ENCODE peak calls at places on chromosomes 11 and 22, in six cellular contexts. M, N, F, B, L and G are unnamed samples.

GRCh38 chr22:46579751-46580449 is 40.3 kb upstream of the GRAMD4 start:
- DNase-seq in M (no peak), N (no peak), F (no peak), B (no peak), L (no peak), G (no peak)

GRCh38 chr11:16468735-16469446 is 112.5 kb upstream of the SOX6 start:
- DNase-seq in M (no peak), N (no peak), F (no peak), B (no peak), L (no peak), G (no peak)

GRCh38 chr11:61700221-61700620 is 20.0 kb downstream of the DAGLA start:
- DNase-seq in M (no peak), N (no peak), F (peak; percentile 88), B (peak; percentile 51), L (no peak), G (peak; percentile 79)

GRCh38 chr11:7544021-7544420 is 30.2 kb downstream of the PPFIBP2 start:
- DNase-seq in M (no peak), N (no peak), F (no peak), B (no peak), L (no peak), G (no peak)

GRCh38 chr11:2928605-2929510 is at the start of gene PHLDA2:
- DNase-seq in M (peak; percentile 57), N (no peak), F (peak; percentile 74), B (peak; percentile 85), L (peak; percentile 65), G (no peak)

GRCh38 chr11:88414981-88415391 is 77.5 kb upstream of the CTSC start:
- DNase-seq in M (no peak), N (no peak), F (no peak), B (peak; percentile 44), L (no peak), G (no peak)

GRCh38 chr11:116963813-116964212 is 126.4 kb upstream of the APOA1 start:
- DNase-seq in M (no peak), N (no peak), F (no peak), B (no peak), L (no peak), G (peak; percentile 21)

GRCh38 chr22:44404341-44405020 is 91.7 kb upstream of the SHISAL1 start:
- DNase-seq in M (no peak), N (no peak), F (no peak), B (no peak), L (peak; percentile 12), G (no peak)

GRCh38 chr11:5486421-5486820 is 2.1 kb upstream of the OR52D1 start:
- DNase-seq in M (no peak), N (no peak), F (no peak), B (no peak), L (no peak), G (no peak)
- TF ChIP-seq POLR2A in M (no peak), N (no peak), F (no peak), B (no peak), L (no peak), G (no peak)

GRCh38 chr22:36067237-36067558 is 38.6 kb upstream of the RBFOX2 start:
- DNase-seq in M (no peak), N (no peak), F (no peak), B (no peak), L (no peak), G (no peak)

GRCh38 chr22:36068776-36069344 is 40.2 kb upstream of the RBFOX2 start:
- DNase-seq in M (no peak), N (no peak), F (no peak), B (peak; percentile 29), L (no peak), G (no peak)

GRCh38 chr22:36065462-36065774 is 36.8 kb upstream of the RBFOX2 start:
- DNase-seq in M (no peak), N (no peak), F (no peak), B (no peak), L (no peak), G (no peak)

GRCh38 chr22:36064358-36064757 is 35.7 kb upstream of the RBFOX2 start:
- DNase-seq in M (no peak), N (no peak), F (no peak), B (no peak), L (no peak), G (no peak)

DNA sequence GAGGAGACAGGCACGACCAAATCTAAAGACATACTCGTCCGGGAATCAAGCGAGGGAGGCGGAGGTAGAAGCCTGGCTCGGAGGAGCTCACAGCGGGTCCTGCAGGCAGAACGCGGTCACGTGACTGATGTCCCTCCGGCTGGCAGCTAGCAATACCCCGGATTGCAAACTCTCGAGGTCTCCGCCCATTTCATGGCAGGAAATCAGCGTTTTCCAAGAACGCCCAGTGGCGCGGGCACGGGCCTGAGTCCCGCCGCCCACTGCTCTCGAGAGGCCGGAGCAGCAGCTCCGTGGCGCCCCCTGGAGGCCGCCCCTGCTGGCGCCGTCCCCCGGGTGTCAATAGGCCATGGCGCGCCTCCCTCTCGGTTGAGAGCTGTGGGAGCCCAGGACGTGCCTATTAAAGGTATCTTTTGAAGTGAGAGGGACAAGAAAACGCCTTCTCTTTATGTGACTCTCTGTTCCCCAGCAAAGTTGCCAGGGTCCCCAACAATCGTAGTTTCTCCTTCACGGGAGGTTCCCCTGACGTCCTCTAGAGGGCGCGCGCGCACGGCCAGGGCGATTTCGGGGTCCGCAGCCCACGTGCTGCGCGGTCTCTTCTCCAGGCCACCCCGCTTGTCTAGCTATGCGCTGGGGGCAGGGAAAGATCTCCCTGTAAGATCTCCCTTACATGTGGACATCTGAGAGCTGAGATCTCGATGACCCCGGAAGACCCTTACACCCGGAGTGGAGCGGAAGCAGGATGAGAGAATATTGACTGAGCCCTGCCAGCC is 37.3 kb upstream of the RBFOX2 start:
- DNase-seq in M (peak; percentile 88), N (peak; percentile 88), F (peak; percentile 92), B (peak; percentile 92), L (peak; percentile 93), G (peak; percentile 95)
- TF ChIP-seq POLR2A in M (peak; percentile 32), N (peak; percentile 86), F (peak; percentile 62), B (no peak), L (no peak), G (peak; percentile 54)

GRCh38 chr22:30433227-30433626 is 7.7 kb downstream of the MTFP1 start:
- DNase-seq in M (no peak), N (no peak), F (no peak), B (no peak), L (no peak), G (no peak)

GRCh38 chr22:30432520-30432919 is 7.0 kb downstream of the MTFP1 start:
- DNase-seq in M (no peak), N (no peak), F (no peak), B (no peak), L (no peak), G (no peak)

GRCh38 chr22:30432096-30432495 is 6.5 kb downstream of the MTFP1 start:
- DNase-seq in M (no peak), N (no peak), F (no peak), B (no peak), L (no peak), G (no peak)

GRCh38 chr22:30434775-30435315 is 9.3 kb downstream of the MTFP1 start:
- DNase-seq in M (no peak), N (no peak), F (no peak), B (no peak), L (no peak), G (no peak)

GRCh38 chr22:30433773-30434172 is 8.2 kb downstream of the MTFP1 start:
- DNase-seq in M (no peak), N (no peak), F (no peak), B (no peak), L (no peak), G (no peak)
- TF ChIP-seq POLR2A in M (no peak), N (no peak), F (no peak), B (no peak), L (no peak), G (no peak)

GRCh38 chr22:19941365-19942070 is at the start of the genes COMT and TXNRD2:
- DNase-seq in M (peak; percentile 77), N (no peak), F (peak; percentile 46), B (peak; percentile 57), L (peak; percentile 86), G (no peak)
- TF ChIP-seq POLR2A in M (peak; percentile 32), N (peak; percentile 67), F (peak; percentile 60), B (peak; percentile 69), L (peak; percentile 66), G (peak; percentile 76)

GRCh38 chr11:17924713-17925112 is 88.1 kb downstream of the SERGEF start:
- DNase-seq in M (no peak), N (no peak), F (no peak), B (no peak), L (no peak), G (no peak)

GRCh38 chr11:17921620-17922473 is 91.0 kb downstream of the SERGEF start:
- DNase-seq in M (no peak), N (no peak), F (no peak), B (peak; percentile 36), L (no peak), G (peak; percentile 32)

GRCh38 chr11:17927041-17927440 is 85.8 kb downstream of the SERGEF start:
- DNase-seq in M (no peak), N (no peak), F (no peak), B (no peak), L (no peak), G (no peak)

GRCh38 chr11:17922474-17922788 is 90.4 kb downstream of the SERGEF start:
- DNase-seq in M (no peak), N (no peak), F (no peak), B (no peak), L (no peak), G (no peak)

DNA sequence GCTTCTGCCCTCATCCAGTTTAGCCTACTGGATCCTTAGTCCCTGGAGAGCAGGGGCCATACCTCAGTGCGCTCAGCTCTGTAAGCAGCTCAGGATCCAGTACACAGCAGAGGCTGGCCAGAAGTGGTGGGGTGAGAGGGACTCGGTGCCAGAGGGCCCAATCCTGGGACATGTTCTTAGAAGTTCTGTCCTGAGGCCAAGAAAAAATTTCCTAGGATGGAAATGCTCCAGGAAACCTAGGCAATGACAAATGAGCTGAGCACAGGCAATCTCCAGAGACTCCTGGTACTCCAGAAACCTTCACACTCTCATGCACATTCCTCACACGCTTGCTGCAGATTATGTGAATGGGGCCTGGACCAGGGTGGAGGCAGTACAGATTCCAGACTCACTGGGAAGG is 89.6 kb downstream of the SERGEF start:
- DNase-seq in M (peak; percentile 21), N (no peak), F (no peak), B (no peak), L (no peak), G (no peak)
- TF ChIP-seq POLR2A in M (no peak), N (no peak), F (no peak), B (no peak), L (no peak), G (no peak)

DNA sequence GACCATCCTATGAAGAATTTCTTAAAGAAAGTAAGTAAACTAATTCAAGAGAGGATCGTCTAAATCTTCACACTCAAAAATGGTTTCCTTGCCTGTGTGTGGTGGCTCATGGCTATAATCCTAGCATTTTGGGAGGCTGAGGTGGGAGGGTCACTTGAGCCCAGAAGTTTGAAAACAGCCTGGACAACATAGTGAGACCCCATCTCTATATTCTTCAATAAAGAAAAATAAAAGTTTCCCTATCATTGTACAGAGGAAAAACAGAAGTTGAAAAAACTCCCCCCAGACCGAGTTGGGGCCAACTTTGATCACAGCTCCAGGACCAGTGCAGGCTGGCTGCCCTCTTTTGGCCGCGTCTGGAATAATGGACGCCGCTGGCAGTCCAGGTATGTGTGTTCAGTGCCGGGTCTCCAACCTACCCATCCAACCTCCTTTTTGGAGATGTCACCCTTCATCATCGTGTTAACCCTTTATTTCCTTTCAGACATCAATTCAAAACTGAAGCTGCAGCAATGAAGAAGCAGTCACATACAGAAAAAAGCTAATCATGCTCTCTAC is 3.0 kb downstream of the RPS25 start:
- DNase-seq in M (no peak), N (no peak), F (no peak), B (no peak), L (no peak), G (no peak)
- TF ChIP-seq POLR2A in M (no peak), N (peak; percentile 78), F (no peak), B (no peak), L (no peak), G (no peak)